ENCODE peak calls at places on chromosomes 2 and 18, in eight cellular contexts. Z is kidney epithelial cell; K is upper lobe of right lung; S is A549; U is left ventricle myocardium inferior; A is CD8-positive, alpha-beta T cell; W is colonic mucosa; I is heart right ventricle. V is an unnamed sample.

GRCh38 chr2:60742419-60742818 is 13.6 kb upstream of the PAPOLG start:
- DNase-seq in Z (no peak), K (no peak), S (no peak), U (no peak), A (no peak), W (no peak), I (no peak), V (no peak)

GRCh38 chr2:239098288-239098970 is 250.5 kb downstream of the TWIST2 start:
- DNase-seq in Z (no peak), K (no peak), S (no peak), U (no peak), A (no peak), W (no peak), I (no peak), V (no peak)

GRCh38 chr2:149068996-149069888 is 30.7 kb downstream of the LYPD6B start:
- DNase-seq in Z (peak; percentile 59), K (no peak), S (no peak), U (no peak), A (no peak), W (no peak), I (no peak), V (no peak)

GRCh38 chr2:20606198-20606597 is 44.7 kb downstream of the HS1BP3 start:
- DNase-seq in Z (no peak), K (no peak), S (no peak), U (no peak), A (no peak), W (no peak), I (no peak), V (no peak)

GRCh38 chr2:10404324-10405143 is 43.6 kb downstream of the ODC1 start:
- DNase-seq in Z (no peak), K (no peak), S (no peak), U (no peak), A (no peak), W (no peak), I (no peak), V (no peak)

GRCh38 chr2:138500592-138501426 is 761 bp upstream of the SPOPL start:
- DNase-seq in Z (no peak), K (no peak), S (peak; percentile 6), U (no peak), A (no peak), W (no peak), I (peak; percentile 22), V (no peak)

GRCh38 chr2:38948387-38948882 is 58.8 kb downstream of the ARHGEF33 start:
- DNase-seq in Z (no peak), K (no peak), S (no peak), U (no peak), A (no peak), W (no peak), I (no peak), V (no peak)

GRCh38 chr2:144331652-144332355 is 188.1 kb downstream of the ZEB2 start:
- DNase-seq in Z (no peak), K (no peak), S (peak; percentile 23), U (no peak), A (peak; percentile 80), W (peak; percentile 68), I (no peak), V (no peak)

GRCh38 chr2:173983414-173983871 is 18.3 kb upstream of the SP3 start:
- DNase-seq in Z (no peak), K (no peak), S (no peak), U (no peak), A (no peak), W (no peak), I (no peak), V (no peak)

GRCh38 chr2:10170256-10170655 is 47.7 kb downstream of the RRM2 start:
- DNase-seq in Z (peak; percentile 29), K (no peak), S (no peak), U (no peak), A (no peak), W (no peak), I (no peak), V (no peak)

GRCh38 chr18:7221424-7222155 is 9.3 kb upstream of the LRRC30 start:
- DNase-seq in Z (peak; percentile 34), K (no peak), S (peak; percentile 26), U (no peak), A (no peak), W (peak; percentile 20), I (no peak), V (no peak)

GRCh38 chr2:173101687-173102086 is 26.0 kb downstream of the MAP3K20 start:
- DNase-seq in Z (no peak), K (no peak), S (no peak), U (no peak), A (no peak), W (no peak), I (no peak), V (no peak)

GRCh38 chr2:231908584-231908983 is 17.6 kb downstream of the NPPC start:
- DNase-seq in Z (no peak), K (no peak), S (no peak), U (peak; percentile 3), A (no peak), W (no peak), I (no peak), V (no peak)

GRCh38 chr2:237865623-237866041 is 6.2 kb downstream of the RAMP1 start:
- DNase-seq in Z (no peak), K (peak; percentile 47), S (no peak), U (no peak), A (no peak), W (no peak), I (no peak), V (no peak)

GRCh38 chr18:58363767-58364540 is 264.9 kb downstream of the ALPK2 start:
- DNase-seq in Z (no peak), K (no peak), S (no peak), U (no peak), A (no peak), W (no peak), I (no peak), V (no peak)

GRCh38 chr2:241892299-241893137 is 23.0 kb downstream of the RTP5 start:
- DNase-seq in Z (no peak), K (peak; percentile 59), S (no peak), U (no peak), A (no peak), W (no peak), I (no peak), V (no peak)

GRCh38 chr2:229179598-229179997 is 91.5 kb downstream of the PID1 start:
- DNase-seq in Z (no peak), K (no peak), S (no peak), U (no peak), A (no peak), W (no peak), I (no peak), V (no peak)

GRCh38 chr18:21741511-21742322 is 1.1 kb downstream of the MIB1 start:
- DNase-seq in Z (no peak), K (peak; percentile 78), S (no peak), U (peak; percentile 37), A (peak; percentile 39), W (peak; percentile 27), I (peak; percentile 30), V (no peak)

GRCh38 chr2:227703961-227704360 is 13.9 kb downstream of the SLC19A3 start:
- DNase-seq in Z (no peak), K (no peak), S (no peak), U (no peak), A (no peak), W (no peak), I (no peak), V (no peak)

GRCh38 chr2:1081411-1082225 is 131.0 kb downstream of the SNTG2 start:
- DNase-seq in Z (no peak), K (no peak), S (no peak), U (peak; percentile 54), A (no peak), W (peak; percentile 37), I (peak; percentile 50), V (no peak)

GRCh38 chr2:70756126-70756525 is 11.9 kb downstream of the ADD2 start:
- DNase-seq in Z (no peak), K (no peak), S (no peak), U (no peak), A (no peak), W (no peak), I (no peak), V (no peak)

GRCh38 chr2:215356948-215357461 is 45.1 kb downstream of the ATIC start:
- DNase-seq in Z (no peak), K (no peak), S (no peak), U (no peak), A (no peak), W (no peak), I (no peak), V (no peak)

GRCh38 chr2:179238027-179238426 is 26.6 kb downstream of the SESTD1 start:
- DNase-seq in Z (no peak), K (no peak), S (no peak), U (no peak), A (no peak), W (no peak), I (no peak), V (no peak)

GRCh38 chr2:73246850-73247249 is 12.7 kb downstream of the CCT7 start:
- DNase-seq in Z (no peak), K (no peak), S (no peak), U (no peak), A (no peak), W (no peak), I (no peak), V (no peak)

GRCh38 chr2:203394519-203395227 is 66.5 kb downstream of the ABI2 start:
- DNase-seq in Z (no peak), K (no peak), S (peak; percentile 10), U (no peak), A (no peak), W (no peak), I (no peak), V (no peak)
- TF ChIP-seq CTCF in Z (no peak), K (no peak), S (peak; percentile 23), U (no peak), A (no peak), W (no peak), I (no peak), V (no peak)

DNA sequence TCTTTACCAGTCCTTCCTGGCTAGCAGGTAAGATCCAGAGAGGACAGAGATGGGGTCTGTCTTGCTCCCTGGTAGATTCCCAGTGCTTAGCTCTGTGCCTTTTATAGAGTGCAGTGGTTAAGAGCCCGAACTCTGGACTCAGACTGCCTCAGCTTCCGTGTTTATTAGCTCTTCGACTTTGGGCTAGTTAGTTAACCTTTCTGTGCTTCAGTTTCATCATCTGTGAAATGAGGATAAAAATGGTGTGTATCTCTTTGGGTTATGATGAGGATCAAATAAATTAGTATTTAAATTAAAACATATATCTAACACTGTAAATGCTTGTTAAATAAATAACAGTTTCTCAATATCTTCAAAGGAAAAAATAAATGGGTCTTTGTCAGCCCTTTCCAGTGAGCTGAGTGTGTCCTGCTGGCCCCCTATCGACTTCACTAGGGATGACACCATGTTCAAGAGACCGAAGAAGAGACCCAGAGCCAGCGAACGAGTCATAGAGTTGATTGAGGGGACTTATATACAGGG is 38.2 kb downstream of the CERS6 start:
- DNase-seq in Z (no peak), K (no peak), S (peak; percentile 13), U (no peak), A (no peak), W (peak; percentile 48), I (no peak), V (no peak)
- TF ChIP-seq CTCF in Z (peak; percentile 28), K (no peak), S (peak; percentile 30), U (no peak), A (no peak), W (peak; percentile 34), I (peak; percentile 21), V (no peak)

GRCh38 chr2:71995067-71995665 is 152.5 kb downstream of the CYP26B1 start:
- DNase-seq in Z (no peak), K (no peak), S (no peak), U (no peak), A (no peak), W (no peak), I (no peak), V (no peak)
- TF ChIP-seq CTCF in Z (peak; percentile 26), K (peak; percentile 42), S (peak; percentile 80), U (peak; percentile 52), A (no peak), W (peak; percentile 27), I (peak; percentile 43), V (no peak)

GRCh38 chr2:101089419-101089818 is 61.8 kb downstream of the TBC1D8 start:
- DNase-seq in Z (no peak), K (no peak), S (no peak), U (no peak), A (no peak), W (no peak), I (no peak), V (no peak)
- TF ChIP-seq CTCF in Z (no peak), K (no peak), S (no peak), U (no peak), A (no peak), W (no peak), I (no peak), V (no peak)

V was measured in omental fat pad.